ENCODE peak calls at places on chromosomes 3 and 15, in four cellular contexts. S is A549, G is HepG2, T is K562. P is an unnamed sample.

GRCh38 chr3:14802332-14802731 is 16.4 kb upstream of the FGD5 start:
- DNase-seq in S (no peak), G (peak; percentile 23), T (no peak), P (no peak)

GRCh38 chr15:60620707-60621106 is 141.8 kb upstream of the ICE2 start:
- DNase-seq in S (no peak), G (no peak), T (no peak), P (peak; percentile 61)

GRCh38 chr15:40097968-40098476 is 10.7 kb downstream of the BMF start:
- DNase-seq in S (no peak), G (no peak), T (peak; percentile 53), P (no peak)

GRCh38 chr3:180744226-180744625 is 64.9 kb upstream of the CCDC39 start:
- DNase-seq in S (no peak), G (no peak), T (no peak), P (no peak)

GRCh38 chr3:122299872-122300460 is 25.1 kb upstream of the CSTA start:
- DNase-seq in S (peak; percentile 19), G (peak; percentile 33), T (peak; percentile 26), P (peak; percentile 17)

GRCh38 chr15:85407421-85408269 is 27.2 kb downstream of the AKAP13 start:
- DNase-seq in S (peak; percentile 84), G (peak; percentile 39), T (no peak), P (peak; percentile 90)

GRCh38 chr15:36529296-36530011 is 50.0 kb upstream of the CDIN1 start:
- DNase-seq in S (no peak), G (no peak), T (no peak), P (no peak)

GRCh38 chr15:33028495-33028894 is 166.0 kb downstream of the FMN1 start:
- DNase-seq in S (no peak), G (no peak), T (no peak), P (peak; percentile 37)

GRCh38 chr3:41169038-41169437 is 30.3 kb upstream of the CTNNB1 start:
- DNase-seq in S (no peak), G (no peak), T (no peak), P (no peak)

GRCh38 chr15:67331676-67332075 is 77.1 kb downstream of the IQCH start:
- DNase-seq in S (no peak), G (no peak), T (no peak), P (peak; percentile 7)

GRCh38 chr15:53978248-53978906 is at the start of gene UNC13C:
- DNase-seq in S (peak; percentile 7), G (peak; percentile 1), T (no peak), P (no peak)

GRCh38 chr3:21785765-21786453 is 34.9 kb upstream of the ZNF385D start:
- DNase-seq in S (no peak), G (no peak), T (no peak), P (no peak)

GRCh38 chr3:62186967-62187366 is 186.4 kb downstream of the FEZF2 start:
- DNase-seq in S (peak; percentile 6), G (peak; percentile 7), T (peak; percentile 7), P (peak; percentile 31)

GRCh38 chr3:122754867-122755835 is 38.5 kb downstream of the HSPBAP1 start:
- DNase-seq in S (peak; percentile 49), G (peak; percentile 51), T (peak; percentile 37), P (peak; percentile 44)

GRCh38 chr3:175091426-175092114 is 232.4 kb downstream of the NAALADL2 start:
- DNase-seq in S (no peak), G (no peak), T (no peak), P (no peak)

GRCh38 chr15:45594322-45594721 is 7.1 kb downstream of the BLOC1S6 start:
- DNase-seq in S (no peak), G (no peak), T (no peak), P (peak; percentile 42)

GRCh38 chr3:98329392-98330124 is 24.1 kb upstream of the OR5K4 start:
- DNase-seq in S (peak; percentile 11), G (peak; percentile 40), T (peak; percentile 8), P (peak; percentile 51)

GRCh38 chr3:94071713-94072284 is 8.9 kb downstream of the NSUN3 start:
- DNase-seq in S (no peak), G (no peak), T (no peak), P (no peak)

GRCh38 chr3:165884518-165884917 is 47.3 kb upstream of the BCHE start:
- DNase-seq in S (no peak), G (no peak), T (no peak), P (no peak)
- TF ChIP-seq MAZ in S (no peak), G (no peak), T (no peak), P (no peak)

GRCh38 chr15:101676965-101677364 is 24.8 kb upstream of the TM2D3 start:
- DNase-seq in S (no peak), G (no peak), T (no peak), P (peak; percentile 51)

GRCh38 chr15:101672298-101672697 is 20.1 kb upstream of the TM2D3 start:
- DNase-seq in S (no peak), G (no peak), T (no peak), P (no peak)

GRCh38 chr15:101679861-101680260 is 27.7 kb upstream of the TM2D3 start:
- DNase-seq in S (no peak), G (no peak), T (no peak), P (no peak)

GRCh38 chr15:101675015-101675414 is 22.8 kb upstream of the TM2D3 start:
- DNase-seq in S (no peak), G (no peak), T (no peak), P (peak; percentile 92)

DNA sequence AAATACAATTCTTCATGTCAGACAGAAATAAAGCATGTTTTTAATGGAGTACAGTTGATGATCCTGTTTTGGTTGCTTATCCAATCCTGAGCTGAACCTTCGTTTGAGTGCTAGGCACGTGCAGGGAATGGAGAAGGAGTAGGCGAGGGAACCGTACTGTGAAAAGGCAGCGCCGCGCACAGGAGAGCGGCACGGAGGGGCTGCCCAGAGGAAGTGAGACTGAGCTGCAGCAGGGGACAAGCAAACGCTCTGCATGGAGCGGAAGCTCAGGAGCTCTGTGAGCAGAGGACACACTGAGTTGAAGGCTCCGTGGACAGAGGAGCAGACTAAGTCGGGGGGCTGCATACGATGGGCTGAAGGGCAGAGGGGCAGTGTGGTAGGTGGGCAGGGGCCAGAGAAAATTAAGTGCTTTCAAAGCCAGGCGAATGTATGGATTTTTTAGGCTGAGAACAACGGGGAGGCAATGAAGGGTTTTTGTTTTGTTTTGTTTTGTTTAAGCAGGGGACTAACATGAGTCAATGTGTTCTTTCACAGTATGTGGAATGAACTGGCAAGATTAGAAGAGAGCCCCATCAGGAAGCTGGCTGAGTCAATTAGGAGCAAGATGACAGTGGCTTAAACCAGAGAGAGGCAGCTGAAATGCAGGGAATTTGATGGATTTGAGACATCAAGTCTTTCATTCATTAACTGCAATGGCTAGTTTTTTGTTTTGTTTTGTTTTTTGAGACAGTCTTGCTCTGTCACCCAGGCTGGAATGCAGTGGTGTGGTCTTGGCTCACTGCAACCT is 23.8 kb upstream of the TM2D3 start:
- DNase-seq in S (peak; percentile 34), G (no peak), T (no peak), P (peak; percentile 89)
- TF ChIP-seq MAZ in S (no peak), G (no peak), T (no peak), P (no peak)

DNA sequence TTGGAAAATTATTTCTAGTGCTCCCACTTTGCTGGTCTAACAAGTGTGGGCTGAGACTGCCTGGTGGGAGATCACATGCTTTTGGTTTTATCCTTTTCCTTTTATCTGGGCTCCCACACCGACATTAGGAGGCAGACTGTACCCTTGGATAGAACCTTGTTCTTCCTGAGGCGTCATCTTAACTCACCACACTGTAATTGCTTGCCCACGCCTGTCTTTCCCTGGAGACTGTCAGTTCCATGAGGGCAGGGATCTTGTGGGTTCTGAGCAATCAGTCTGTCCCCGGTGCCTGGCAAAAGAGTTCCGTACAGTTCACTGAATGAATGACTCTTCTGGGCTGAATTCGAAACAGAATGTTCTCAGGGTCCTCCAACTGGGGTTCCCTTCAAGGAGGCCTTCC is 124.6 kb upstream of the ABHD17C start:
- DNase-seq in S (no peak), G (no peak), T (no peak), P (no peak)
- TF ChIP-seq MAZ in S (no peak), G (no peak), T (no peak), P (no peak)

GRCh38 chr3:17836092-17836491 is 93.7 kb upstream of the TBC1D5 start:
- DNase-seq in S (no peak), G (no peak), T (no peak), P (no peak)
- TF ChIP-seq MAZ in S (no peak), G (no peak), T (no peak), P (no peak)

DNA sequence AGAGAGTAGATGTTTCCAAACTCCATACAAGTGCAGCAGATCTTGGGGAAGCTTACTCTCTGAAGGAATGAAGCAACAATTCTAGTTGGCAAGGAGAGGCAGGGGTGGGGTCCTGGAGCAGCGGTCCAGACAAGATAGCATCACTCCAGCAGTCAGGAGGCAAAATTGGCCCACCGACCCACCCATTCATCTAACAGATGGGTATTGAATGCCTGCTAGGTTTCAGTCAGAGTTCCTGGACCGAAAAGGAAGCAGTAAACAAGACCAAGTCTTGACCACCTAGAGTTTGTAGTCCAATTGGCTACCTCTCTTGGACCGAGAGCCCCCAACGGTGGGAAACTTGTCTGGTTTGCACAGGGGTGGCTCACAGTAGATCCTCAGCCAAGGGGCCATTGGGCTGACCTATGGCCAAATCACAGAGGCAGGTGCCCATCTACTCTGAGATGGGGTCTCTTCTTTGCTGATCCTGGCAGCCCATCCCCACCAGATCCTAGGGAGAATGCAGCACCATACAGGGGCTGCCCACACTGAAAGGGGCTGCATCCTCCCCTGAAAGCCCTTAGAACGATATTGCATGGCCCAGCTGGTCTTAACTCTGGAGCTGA is 74.3 kb downstream of the CORO2B start:
- DNase-seq in S (no peak), G (no peak), T (no peak), P (no peak)
- TF ChIP-seq MAZ in S (no peak), G (no peak), T (no peak), P (no peak)

GRCh38 chr3:45687828-45688193 is 1.4 kb upstream of the SACM1L start:
- DNase-seq in S (no peak), G (no peak), T (no peak), P (no peak)

GRCh38 chr3:45688882-45689786 is at the start of gene SACM1L:
- DNase-seq in S (peak; percentile 72), G (peak; percentile 96), T (peak; percentile 93), P (peak; percentile 99)

GRCh38 chr3:45689787-45690145 is 570 bp downstream of the SACM1L start:
- DNase-seq in S (no peak), G (no peak), T (no peak), P (no peak)

GRCh38 chr3:45686850-45687249 is 2.3 kb upstream of the SACM1L start:
- DNase-seq in S (no peak), G (no peak), T (no peak), P (no peak)

DNA sequence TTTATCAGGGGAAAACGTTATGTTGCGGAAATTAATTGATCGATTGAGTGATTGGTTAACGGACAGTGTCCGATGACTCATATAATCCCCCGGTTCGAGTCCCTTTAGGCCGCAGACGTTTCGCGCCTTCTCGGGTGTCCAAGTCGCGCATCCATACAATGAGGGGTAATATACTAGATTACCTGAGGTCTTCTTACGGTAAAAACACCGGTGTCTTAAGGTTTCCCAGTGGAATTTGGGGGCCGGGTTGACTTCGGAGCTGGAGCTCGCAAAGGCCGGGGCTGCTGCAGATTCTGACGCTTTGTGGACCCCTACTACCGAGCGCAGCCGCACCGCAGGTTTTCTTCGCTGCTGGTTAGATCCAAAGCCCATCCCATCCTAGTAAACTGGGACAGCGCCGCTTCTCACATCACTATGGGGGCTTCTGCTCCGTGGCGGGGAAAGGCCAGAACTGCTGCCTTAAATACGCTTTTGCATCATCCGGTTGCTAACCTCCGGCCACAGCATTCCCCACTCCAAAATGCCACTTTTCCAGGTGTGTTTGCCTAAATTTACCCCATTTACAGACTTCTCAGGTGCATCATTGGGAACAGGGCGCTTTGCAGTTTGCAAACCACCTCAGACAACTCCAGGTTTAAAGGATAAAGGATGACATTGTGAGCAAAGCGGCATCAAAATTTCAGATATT is 858 bp upstream of the SACM1L start:
- DNase-seq in S (peak; percentile 33), G (peak; percentile 29), T (peak; percentile 77), P (peak; percentile 33)
- TF ChIP-seq MAZ in S (no peak), G (no peak), T (no peak), P (no peak)